ENCODE peak calls at places on chromosomes 12 and 14, in nine cellular contexts. T is CD4-positive, CD25-positive, alpha-beta regulatory T cell; G is WERI-Rb-1; R is mesenchymal stem cell; I is right cardiac atrium; S is Peyer's patch; J is left lung; Y is H1; A is upper lobe of right lung. W is an unnamed sample. For H3K27me3, the result is how much of the 10 kb centered on the place peaks cover.

GRCh38 chr12:106045251-106045674 is 93.5 kb downstream of the NUAK1 start:
- DNase-seq in J (no peak), Y (no peak), A (no peak), R (peak), G (no peak), S (no peak), T (no peak), I (no peak), W (peak)

GRCh38 chr14:105155681-105156413 is 12.7 kb downstream of the JAG2 start:
- DNase-seq in R (no peak), T (no peak), A (no peak), Y (no peak), I (peak), S (no peak), G (no peak), J (no peak), W (no peak)

GRCh38 chr14:101357559-101358319 is 203.6 kb upstream of the DIO3 start:
- DNase-seq in J (no peak), G (no peak), T (no peak), S (no peak), I (no peak), Y (no peak), R (no peak), A (no peak), W (no peak)

GRCh38 chr12:82648510-82648909 is 38.2 kb upstream of the TMTC2 start:
- DNase-seq in S (no peak), A (no peak), Y (no peak), I (no peak), J (no peak), T (no peak), G (no peak), R (no peak), W (no peak)

GRCh38 chr12:63844391-63845341 is at the start of gene SRGAP1:
- DNase-seq in R (peak), J (peak), Y (no peak), S (peak), A (peak), G (peak), I (peak), T (no peak), W (peak)

GRCh38 chr14:94933411-94933964 is 163.6 kb upstream of the GSC start:
- DNase-seq in R (no peak), A (no peak), S (no peak), Y (no peak), G (no peak), T (no peak), J (no peak), I (no peak), W (no peak)

GRCh38 chr14:87992349-87992719 is 648 bp downstream of the GALC start:
- DNase-seq in T (peak), J (peak), Y (no peak), G (no peak), A (no peak), S (no peak), R (no peak), I (no peak), W (no peak)

GRCh38 chr14:81193924-81194633 is 26.7 kb downstream of the GTF2A1 start:
- DNase-seq in J (no peak), T (no peak), R (no peak), S (no peak), I (no peak), Y (no peak), A (no peak), G (no peak), W (no peak)

GRCh38 chr12:122022393-122023338 is 982 bp downstream of the BCL7A start:
- DNase-seq in T (no peak), I (peak), R (peak), Y (no peak), G (peak), J (no peak), S (no peak), A (peak), W (peak)

GRCh38 chr14:61337893-61338292 is 16.5 kb downstream of the PRKCH start:
- DNase-seq in S (peak), A (no peak), R (no peak), Y (no peak), G (no peak), T (peak), J (no peak), I (no peak), W (no peak)

GRCh38 chr12:105227879-105228278 is 8.1 kb downstream of the APPL2 start:
- DNase-seq in G (no peak), Y (no peak), T (no peak), J (no peak), A (no peak), R (no peak), S (no peak), I (no peak), W (no peak)

GRCh38 chr12:46559311-46559710 is 186.7 kb upstream of the SLC38A2 start:
- DNase-seq in T (no peak), S (no peak), R (no peak), A (no peak), J (no peak), I (no peak), Y (no peak), G (no peak), W (no peak)

GRCh38 chr14:89641495-89642162 is 224.6 kb upstream of the FOXN3 start:
- DNase-seq in G (no peak), Y (no peak), I (no peak), A (no peak), T (no peak), J (no peak), R (no peak), S (no peak), W (no peak)

GRCh38 chr12:42031847-42032564 is 112.7 kb downstream of the GXYLT1 start:
- DNase-seq in T (no peak), G (no peak), I (no peak), Y (no peak), J (no peak), R (no peak), A (no peak), S (no peak), W (no peak)

GRCh38 chr12:13000935-13001724 is 1.1 kb upstream of the HEBP1 start:
- DNase-seq in T (peak), G (peak), I (peak), J (peak), S (peak), R (peak), Y (no peak), A (peak), W (peak)

GRCh38 chr12:19484738-19485137 is 45.4 kb downstream of the AEBP2 start:
- DNase-seq in T (no peak), R (no peak), A (no peak), J (no peak), I (no peak), S (no peak), G (no peak), Y (no peak), W (no peak)

GRCh38 chr12:7434670-7435069 is 9.3 kb downstream of the CD163L1 start:
- DNase-seq in T (no peak), G (no peak), A (no peak), Y (no peak), R (no peak), I (no peak), S (no peak), J (no peak), W (no peak)

GRCh38 chr14:35292770-35293561 is 784 bp downstream of the PSMA6 start:
- DNase-seq in R (no peak), S (no peak), I (no peak), Y (no peak), A (no peak), G (no peak), J (no peak), T (no peak), W (no peak)

GRCh38 chr14:32820686-32821085 is 118.0 kb upstream of the NPAS3 start:
- DNase-seq in I (no peak), R (no peak), T (no peak), S (no peak), G (no peak), Y (no peak), J (no peak), A (no peak), W (no peak)

GRCh38 chr14:77409131-77409533 is 14.2 kb downstream of the NOXRED1 start:
- DNase-seq in G (peak), S (peak), T (no peak), A (no peak), Y (no peak), I (no peak), J (no peak), R (peak), W (no peak)

GRCh38 chr14:43540948-43541347 is 966.1 kb downstream of the FSCB start:
- DNase-seq in A (no peak), G (peak), T (no peak), S (no peak), I (no peak), Y (peak), R (peak), J (no peak), W (no peak)

GRCh38 chr14:68894123-68894522 is 85.0 kb downstream of the ACTN1 start:
- DNase-seq in S (no peak), J (no peak), A (no peak), I (peak), T (no peak), R (no peak), G (no peak), Y (no peak), W (no peak)

GRCh38 chr12:120079352-120080042 is 37.1 kb downstream of the RAB35 start:
- DNase-seq in Y (no peak), T (no peak), S (peak), A (peak), R (no peak), J (no peak), G (no peak), I (no peak), W (no peak)

GRCh38 chr14:64845878-64846277 is 33.8 kb downstream of the SPTB start:
- DNase-seq in J (no peak), I (no peak), Y (no peak), G (no peak), A (no peak), S (no peak), T (no peak), R (no peak), W (no peak)

GRCh38 chr14:44112774-44113460 is 394.2 kb downstream of the FSCB start:
- DNase-seq in T (no peak), G (no peak), R (peak), Y (no peak), S (no peak), A (no peak), I (no peak), J (no peak), W (no peak)

GRCh38 chr12:75207338-75208083 is 2.1 kb downstream of the KCNC2 start:
- DNase-seq in J (no peak), R (no peak), G (no peak), A (peak), I (peak), S (no peak), Y (no peak), T (no peak), W (no peak)

GRCh38 chr12:75205556-75205955 is 4.1 kb downstream of the KCNC2 start:
- DNase-seq in G (no peak), T (no peak), J (no peak), A (no peak), S (no peak), Y (no peak), I (no peak), R (no peak), W (no peak)

GRCh38 chr12:75212072-75212471 is 2.4 kb upstream of the KCNC2 start:
- DNase-seq in T (no peak), Y (no peak), J (no peak), G (no peak), I (no peak), R (no peak), A (no peak), S (no peak), W (no peak)

GRCh38 chr12:75209782-75210138 is at the start of gene KCNC2:
- DNase-seq in Y (no peak), T (no peak), J (no peak), G (no peak), S (no peak), R (no peak), A (no peak), I (no peak), W (no peak)

GRCh38 chr12:75208851-75209781 is 523 bp downstream of the KCNC2 start:
- DNase-seq in I (peak), J (no peak), R (peak), Y (no peak), T (no peak), S (no peak), A (no peak), G (peak), W (peak)
- H3K4me3 ChIP-seq in I (no peak), J (no peak), R (peak), Y (peak), T (no peak), S (no peak), A (no peak), G (peak), W (no peak)

GRCh38 chr12:130053641-130054040 is 108.6 kb upstream of the FZD10 start:
- DNase-seq in S (no peak), R (no peak), J (no peak), I (no peak), Y (no peak), A (peak), T (no peak), G (peak), W (no peak)
- H3K27me3 ChIP-seq in S (under half), R (under half), J (under half), I (under half), Y (under half), A (under half), T (under half), G (under half), W (under half)

GRCh38 chr12:130213249-130213648 is 51.0 kb downstream of the FZD10 start:
- DNase-seq in T (no peak), S (no peak), R (no peak), I (no peak), A (no peak), J (no peak), Y (no peak), G (no peak), W (no peak)

GRCh38 chr12:130214686-130215370 is 52.6 kb downstream of the FZD10 start:
- DNase-seq in R (no peak), S (no peak), A (no peak), G (peak), Y (no peak), T (no peak), I (no peak), J (no peak), W (no peak)

GRCh38 chr12:130212384-130212783 is 50.1 kb downstream of the FZD10 start:
- DNase-seq in T (no peak), S (no peak), I (no peak), A (no peak), G (no peak), R (no peak), Y (no peak), J (no peak), W (no peak)
- H3K4me3 ChIP-seq in T (no peak), S (no peak), I (no peak), A (no peak), G (no peak), R (no peak), Y (no peak), J (no peak), W (no peak)

DNA sequence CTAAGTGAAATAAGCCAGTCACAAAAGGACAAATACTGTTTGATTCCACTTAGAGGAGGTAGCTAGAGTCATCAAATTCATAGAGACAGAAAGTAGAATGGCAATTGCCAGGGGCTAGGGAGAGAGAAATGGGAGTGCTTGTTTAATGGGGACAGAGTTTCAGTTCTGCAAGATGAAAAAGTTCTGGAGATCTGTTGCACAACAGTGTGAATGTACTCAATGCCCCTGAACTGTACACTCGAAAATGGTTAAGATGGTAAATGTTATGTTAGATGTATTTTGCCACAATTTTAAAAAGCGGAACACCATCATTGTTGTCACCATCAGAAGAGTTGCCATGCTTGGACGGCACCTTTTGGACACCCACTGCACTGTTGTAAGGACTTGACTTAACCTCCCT is 106.9 kb downstream of the SCARB1 start:
- DNase-seq in Y (no peak), G (no peak), I (no peak), R (no peak), A (no peak), S (no peak), J (no peak), T (no peak), W (no peak)
- H3K27me3 ChIP-seq in Y (under half), G (under half), I (under half), R (under half), A (under half), S (under half), J (under half), T (under half), W (under half)